ENCODE peak calls at places on chromosomes 12 and 14, in eight cellular contexts. O is NCI-H1092 treated with DMSO at 0.1 percent for 48 hours; N is activated CD8-positive, alpha-beta T cell treated with anti-CD3 and anti-CD28 coated beads, Interleukin-2, amount 10 ng/mL, durations not matched to agents 7 days and 5 days; J is NCI-H1436; R is EL; C is heart left ventricle; T is GM10248; V is amniotic stem cell. X is an unnamed sample.

GRCh38 chr14:77088645-77089044 is 9.4 kb upstream of the CIPC start:
- DNase-seq in O (no peak), N (no peak), J (no peak), R (no peak), C (no peak), T (no peak), V (no peak), X (no peak)

GRCh38 chr14:103059556-103059955 is 2.2 kb upstream of the CDC42BPB start:
- DNase-seq in O (no peak), N (no peak), J (no peak), R (no peak), C (no peak), T (no peak), V (no peak), X (no peak)

GRCh38 chr14:55915464-55915863 is 202.7 kb upstream of the PELI2 start:
- DNase-seq in O (no peak), N (no peak), J (no peak), R (no peak), C (no peak), T (no peak), V (no peak), X (no peak)

GRCh38 chr14:54603362-54603761 is 36.4 kb downstream of the SAMD4A start:
- DNase-seq in O (no peak), N (no peak), J (no peak), R (peak; percentile 74), C (no peak), T (no peak), V (no peak), X (no peak)

GRCh38 chr14:54699087-54699530 is 132.2 kb downstream of the SAMD4A start:
- DNase-seq in O (no peak), N (no peak), J (no peak), R (peak; percentile 46), C (peak; percentile 77), T (no peak), V (no peak), X (no peak)

GRCh38 chr14:89356927-89357326 is 60.1 kb downstream of the FOXN3 start:
- DNase-seq in O (no peak), N (no peak), J (no peak), R (no peak), C (no peak), T (no peak), V (no peak), X (no peak)

GRCh38 chr12:76552343-76552938 is 7.1 kb downstream of the OSBPL8 start:
- DNase-seq in O (no peak), N (no peak), J (no peak), R (no peak), C (no peak), T (no peak), V (no peak), X (no peak)

GRCh38 chr14:77376380-77376770 is 519 bp downstream of the TMED8 start:
- DNase-seq in O (peak; percentile 37), N (peak; percentile 51), J (no peak), R (peak; percentile 24), C (peak; percentile 30), T (peak; percentile 31), V (no peak), X (no peak)

GRCh38 chr14:30272848-30273563 is 286.0 kb upstream of the G2E3 start:
- DNase-seq in O (peak; percentile 35), N (no peak), J (peak; percentile 93), R (no peak), C (no peak), T (no peak), V (no peak), X (no peak)

GRCh38 chr12:124174949-124175348 is 119.9 kb upstream of the RFLNA start:
- DNase-seq in O (no peak), N (no peak), J (no peak), R (no peak), C (no peak), T (no peak), V (no peak), X (no peak)

GRCh38 chr12:71005166-71005565 is 84.6 kb upstream of the PTPRR start:
- DNase-seq in O (no peak), N (no peak), J (no peak), R (no peak), C (no peak), T (no peak), V (no peak), X (no peak)

GRCh38 chr14:82755923-82756322 is 1222.3 kb upstream of the SEL1L start:
- DNase-seq in O (no peak), N (no peak), J (no peak), R (no peak), C (no peak), T (no peak), V (no peak), X (no peak)

GRCh38 chr12:1795221-1795784 is 25.1 kb upstream of the LRTM2 start:
- DNase-seq in O (no peak), N (no peak), J (no peak), R (no peak), C (no peak), T (no peak), V (no peak), X (peak; percentile 55)

GRCh38 chr12:50059440-50060119 is 2.2 kb downstream of the ASIC1 start:
- DNase-seq in O (no peak), N (peak; percentile 88), J (no peak), R (peak; percentile 52), C (no peak), T (no peak), V (no peak), X (no peak)

GRCh38 chr12:25689996-25690501 is 137.0 kb upstream of the LMNTD1 start:
- DNase-seq in O (no peak), N (no peak), J (no peak), R (no peak), C (peak; percentile 67), T (no peak), V (no peak), X (no peak)

GRCh38 chr12:63845726-63846125 is 1.2 kb downstream of the SRGAP1 start:
- DNase-seq in O (peak; percentile 29), N (no peak), J (no peak), R (peak; percentile 61), C (no peak), T (no peak), V (no peak), X (no peak)

GRCh38 chr12:123660328-123660727 is 10.6 kb upstream of the TCTN2 start:
- DNase-seq in O (no peak), N (no peak), J (no peak), R (peak; percentile 90), C (no peak), T (no peak), V (peak; percentile 76), X (no peak)

GRCh38 chr14:101874001-101874400 is 90.4 kb upstream of the DYNC1H1 start:
- DNase-seq in O (no peak), N (no peak), J (no peak), R (no peak), C (no peak), T (no peak), V (no peak), X (no peak)

GRCh38 chr14:105084741-105085571 is 19.7 kb upstream of the GPR132 start:
- DNase-seq in O (no peak), N (no peak), J (no peak), R (no peak), C (no peak), T (no peak), V (no peak), X (no peak)

GRCh38 chr12:32107376-32108267 is 975 bp downstream of the BICD1 start:
- DNase-seq in O (peak; percentile 52), N (peak; percentile 27), J (no peak), R (peak; percentile 82), C (no peak), T (peak; percentile 24), V (peak; percentile 56), X (peak; percentile 57)

GRCh38 chr14:102314242-102315011 is 5.1 kb upstream of the ZNF839 start:
- DNase-seq in O (peak; percentile 81), N (peak; percentile 88), J (peak; percentile 54), R (peak; percentile 84), C (peak; percentile 90), T (peak; percentile 83), V (peak; percentile 72), X (peak; percentile 90)

GRCh38 chr14:39432619-39433451 is 602 bp upstream of the FBXO33 start:
- DNase-seq in O (peak; percentile 97), N (peak; percentile 83), J (peak; percentile 82), R (peak; percentile 82), C (peak; percentile 93), T (peak; percentile 75), V (no peak), X (peak; percentile 92)